ENCODE peak calls at places on chromosome 21, in seven cellular contexts. One of them, this sample, is unnamed.
A peak's percentile ranks its signal among the peaks of the same experiment; 100 is the strongest.

GRCh38 chr21:37087188-37087587 is 14.1 kb downstream of the TTC3 start:
- DNase-seq in tibial nerve: no peak
- DNase-seq in stimulated activated naive CD4-positive, alpha-beta T cell: no peak
- DNase-seq in foreskin fibroblast: peak; percentile 82
- DNase-seq in cardiac muscle cell: peak; percentile 76
- DNase-seq in NCI-H526 treated with DMSO at 0.1 percent for 48 hours: no peak
- DNase-seq in stimulated activated CD4-positive, alpha-beta T cell treated with anti-CD3 and anti-CD28 coated beads, Interleukin-15, amount 100 ng/mL, for 24 hours: no peak
- DNase-seq in this sample: peak; percentile 32

GRCh38 chr21:44478124-44478800 is 23.0 kb downstream of the LRRC3 start:
- DNase-seq in cardiac muscle cell: no peak
- DNase-seq in stimulated activated naive CD4-positive, alpha-beta T cell: no peak
- DNase-seq in NCI-H526 treated with DMSO at 0.1 percent for 48 hours: no peak
- DNase-seq in foreskin fibroblast: no peak
- DNase-seq in stimulated activated CD4-positive, alpha-beta T cell treated with anti-CD3 and anti-CD28 coated beads, Interleukin-15, amount 100 ng/mL, for 24 hours: no peak
- DNase-seq in tibial nerve: no peak
- DNase-seq in this sample: no peak

GRCh38 chr21:41918561-41919358 is 35.1 kb downstream of the C2CD2 start:
- DNase-seq in stimulated activated naive CD4-positive, alpha-beta T cell: no peak
- DNase-seq in stimulated activated CD4-positive, alpha-beta T cell treated with anti-CD3 and anti-CD28 coated beads, Interleukin-15, amount 100 ng/mL, for 24 hours: no peak
- DNase-seq in cardiac muscle cell: no peak
- DNase-seq in foreskin fibroblast: no peak
- DNase-seq in NCI-H526 treated with DMSO at 0.1 percent for 48 hours: no peak
- DNase-seq in tibial nerve: no peak
- DNase-seq in this sample: no peak

GRCh38 chr21:44335266-44336059 is 3.7 kb downstream of the CFAP410 start:
- DNase-seq in NCI-H526 treated with DMSO at 0.1 percent for 48 hours: no peak
- DNase-seq in tibial nerve: no peak
- DNase-seq in cardiac muscle cell: no peak
- DNase-seq in foreskin fibroblast: no peak
- DNase-seq in stimulated activated CD4-positive, alpha-beta T cell treated with anti-CD3 and anti-CD28 coated beads, Interleukin-15, amount 100 ng/mL, for 24 hours: no peak
- DNase-seq in stimulated activated naive CD4-positive, alpha-beta T cell: no peak
- DNase-seq in this sample: no peak

GRCh38 chr21:42525228-42525604 is 11.6 kb downstream of the SLC37A1 start:
- DNase-seq in cardiac muscle cell: no peak
- DNase-seq in NCI-H526 treated with DMSO at 0.1 percent for 48 hours: no peak
- DNase-seq in stimulated activated naive CD4-positive, alpha-beta T cell: no peak
- DNase-seq in stimulated activated CD4-positive, alpha-beta T cell treated with anti-CD3 and anti-CD28 coated beads, Interleukin-15, amount 100 ng/mL, for 24 hours: no peak
- DNase-seq in foreskin fibroblast: no peak
- DNase-seq in tibial nerve: no peak
- DNase-seq in this sample: peak; percentile 37

GRCh38 chr21:45256912-45257672 is 30.6 kb downstream of the POFUT2 start:
- DNase-seq in NCI-H526 treated with DMSO at 0.1 percent for 48 hours: no peak
- DNase-seq in cardiac muscle cell: peak; percentile 25
- DNase-seq in foreskin fibroblast: peak; percentile 25
- DNase-seq in stimulated activated naive CD4-positive, alpha-beta T cell: no peak
- DNase-seq in stimulated activated CD4-positive, alpha-beta T cell treated with anti-CD3 and anti-CD28 coated beads, Interleukin-15, amount 100 ng/mL, for 24 hours: no peak
- DNase-seq in tibial nerve: no peak
- DNase-seq in this sample: peak; percentile 52

GRCh38 chr21:28795251-28795650 is 197.4 kb downstream of the LTN1 start:
- DNase-seq in foreskin fibroblast: no peak
- DNase-seq in stimulated activated naive CD4-positive, alpha-beta T cell: no peak
- DNase-seq in NCI-H526 treated with DMSO at 0.1 percent for 48 hours: no peak
- DNase-seq in stimulated activated CD4-positive, alpha-beta T cell treated with anti-CD3 and anti-CD28 coated beads, Interleukin-15, amount 100 ng/mL, for 24 hours: no peak
- DNase-seq in tibial nerve: no peak
- DNase-seq in cardiac muscle cell: no peak
- DNase-seq in this sample: no peak

GRCh38 chr21:21163904-21164303 is 165.7 kb downstream of the NCAM2 start:
- DNase-seq in cardiac muscle cell: peak; percentile 85
- DNase-seq in stimulated activated naive CD4-positive, alpha-beta T cell: peak; percentile 21
- DNase-seq in NCI-H526 treated with DMSO at 0.1 percent for 48 hours: peak; percentile 16
- DNase-seq in stimulated activated CD4-positive, alpha-beta T cell treated with anti-CD3 and anti-CD28 coated beads, Interleukin-15, amount 100 ng/mL, for 24 hours: peak; percentile 45
- DNase-seq in foreskin fibroblast: peak; percentile 86
- DNase-seq in tibial nerve: peak; percentile 24
- DNase-seq in this sample: peak; percentile 81

GRCh38 chr21:36047139-36047538 is 13.2 kb downstream of the SETD4 start:
- DNase-seq in cardiac muscle cell: no peak
- DNase-seq in stimulated activated CD4-positive, alpha-beta T cell treated with anti-CD3 and anti-CD28 coated beads, Interleukin-15, amount 100 ng/mL, for 24 hours: no peak
- DNase-seq in foreskin fibroblast: no peak
- DNase-seq in tibial nerve: no peak
- DNase-seq in NCI-H526 treated with DMSO at 0.1 percent for 48 hours: no peak
- DNase-seq in stimulated activated naive CD4-positive, alpha-beta T cell: no peak
- DNase-seq in this sample: no peak

GRCh38 chr21:37450385-37451044 is 83.9 kb downstream of the DYRK1A start:
- DNase-seq in stimulated activated naive CD4-positive, alpha-beta T cell: no peak
- DNase-seq in cardiac muscle cell: peak; percentile 34
- DNase-seq in tibial nerve: no peak
- DNase-seq in NCI-H526 treated with DMSO at 0.1 percent for 48 hours: no peak
- DNase-seq in stimulated activated CD4-positive, alpha-beta T cell treated with anti-CD3 and anti-CD28 coated beads, Interleukin-15, amount 100 ng/mL, for 24 hours: no peak
- DNase-seq in foreskin fibroblast: peak; percentile 52
- DNase-seq in this sample: no peak

GRCh38 chr21:38511662-38512243 is 13.5 kb upstream of the ERG start:
- DNase-seq in tibial nerve: no peak
- DNase-seq in stimulated activated CD4-positive, alpha-beta T cell treated with anti-CD3 and anti-CD28 coated beads, Interleukin-15, amount 100 ng/mL, for 24 hours: no peak
- DNase-seq in cardiac muscle cell: no peak
- DNase-seq in foreskin fibroblast: no peak
- DNase-seq in stimulated activated naive CD4-positive, alpha-beta T cell: no peak
- DNase-seq in NCI-H526 treated with DMSO at 0.1 percent for 48 hours: no peak
- DNase-seq in this sample: no peak

GRCh38 chr21:33813832-33814231 is 101.8 kb downstream of the ATP5PO start:
- DNase-seq in NCI-H526 treated with DMSO at 0.1 percent for 48 hours: no peak
- DNase-seq in cardiac muscle cell: no peak
- DNase-seq in stimulated activated CD4-positive, alpha-beta T cell treated with anti-CD3 and anti-CD28 coated beads, Interleukin-15, amount 100 ng/mL, for 24 hours: no peak
- DNase-seq in tibial nerve: no peak
- DNase-seq in stimulated activated naive CD4-positive, alpha-beta T cell: no peak
- DNase-seq in foreskin fibroblast: no peak
- DNase-seq in this sample: no peak

GRCh38 chr21:27258756-27259429 is 292.0 kb upstream of the ADAMTS5 start:
- DNase-seq in foreskin fibroblast: no peak
- DNase-seq in cardiac muscle cell: no peak
- DNase-seq in NCI-H526 treated with DMSO at 0.1 percent for 48 hours: no peak
- DNase-seq in stimulated activated naive CD4-positive, alpha-beta T cell: no peak
- DNase-seq in tibial nerve: no peak
- DNase-seq in stimulated activated CD4-positive, alpha-beta T cell treated with anti-CD3 and anti-CD28 coated beads, Interleukin-15, amount 100 ng/mL, for 24 hours: no peak
- DNase-seq in this sample: no peak

GRCh38 chr21:28833181-28833580 is 159.5 kb downstream of the LTN1 start:
- DNase-seq in foreskin fibroblast: no peak
- DNase-seq in stimulated activated CD4-positive, alpha-beta T cell treated with anti-CD3 and anti-CD28 coated beads, Interleukin-15, amount 100 ng/mL, for 24 hours: no peak
- DNase-seq in stimulated activated naive CD4-positive, alpha-beta T cell: no peak
- DNase-seq in tibial nerve: no peak
- DNase-seq in NCI-H526 treated with DMSO at 0.1 percent for 48 hours: no peak
- DNase-seq in cardiac muscle cell: no peak
- DNase-seq in this sample: no peak

GRCh38 chr21:38041493-38041892 is 125.2 kb upstream of the KCNJ6 start:
- DNase-seq in stimulated activated CD4-positive, alpha-beta T cell treated with anti-CD3 and anti-CD28 coated beads, Interleukin-15, amount 100 ng/mL, for 24 hours: no peak
- DNase-seq in tibial nerve: no peak
- DNase-seq in stimulated activated naive CD4-positive, alpha-beta T cell: no peak
- DNase-seq in NCI-H526 treated with DMSO at 0.1 percent for 48 hours: no peak
- DNase-seq in cardiac muscle cell: no peak
- DNase-seq in foreskin fibroblast: no peak
- DNase-seq in this sample: no peak

GRCh38 chr21:34983680-34984086 is 65.4 kb downstream of the RUNX1 start:
- DNase-seq in stimulated activated CD4-positive, alpha-beta T cell treated with anti-CD3 and anti-CD28 coated beads, Interleukin-15, amount 100 ng/mL, for 24 hours: peak; percentile 81
- DNase-seq in cardiac muscle cell: no peak
- DNase-seq in tibial nerve: no peak
- DNase-seq in foreskin fibroblast: peak; percentile 90
- DNase-seq in NCI-H526 treated with DMSO at 0.1 percent for 48 hours: no peak
- DNase-seq in stimulated activated naive CD4-positive, alpha-beta T cell: peak; percentile 14
- DNase-seq in this sample: peak; percentile 16

GRCh38 chr21:42225571-42226155 is 6.7 kb downstream of the ABCG1 start:
- DNase-seq in cardiac muscle cell: no peak
- DNase-seq in foreskin fibroblast: no peak
- DNase-seq in stimulated activated naive CD4-positive, alpha-beta T cell: no peak
- DNase-seq in NCI-H526 treated with DMSO at 0.1 percent for 48 hours: no peak
- DNase-seq in tibial nerve: no peak
- DNase-seq in stimulated activated CD4-positive, alpha-beta T cell treated with anti-CD3 and anti-CD28 coated beads, Interleukin-15, amount 100 ng/mL, for 24 hours: no peak
- DNase-seq in this sample: no peak

GRCh38 chr21:42567181-42567560 is 53.5 kb downstream of the SLC37A1 start:
- DNase-seq in stimulated activated naive CD4-positive, alpha-beta T cell: no peak
- DNase-seq in NCI-H526 treated with DMSO at 0.1 percent for 48 hours: no peak
- DNase-seq in foreskin fibroblast: no peak
- DNase-seq in cardiac muscle cell: no peak
- DNase-seq in stimulated activated CD4-positive, alpha-beta T cell treated with anti-CD3 and anti-CD28 coated beads, Interleukin-15, amount 100 ng/mL, for 24 hours: no peak
- DNase-seq in tibial nerve: no peak
- DNase-seq in this sample: no peak

GRCh38 chr21:21114456-21114855 is 116.2 kb downstream of the NCAM2 start:
- DNase-seq in cardiac muscle cell: no peak
- DNase-seq in stimulated activated naive CD4-positive, alpha-beta T cell: no peak
- DNase-seq in tibial nerve: no peak
- DNase-seq in stimulated activated CD4-positive, alpha-beta T cell treated with anti-CD3 and anti-CD28 coated beads, Interleukin-15, amount 100 ng/mL, for 24 hours: no peak
- DNase-seq in foreskin fibroblast: no peak
- DNase-seq in NCI-H526 treated with DMSO at 0.1 percent for 48 hours: no peak
- DNase-seq in this sample: no peak

GRCh38 chr21:42862774-42863503 is 16.4 kb downstream of the WDR4 start:
- DNase-seq in foreskin fibroblast: no peak
- DNase-seq in stimulated activated naive CD4-positive, alpha-beta T cell: no peak
- DNase-seq in stimulated activated CD4-positive, alpha-beta T cell treated with anti-CD3 and anti-CD28 coated beads, Interleukin-15, amount 100 ng/mL, for 24 hours: no peak
- DNase-seq in NCI-H526 treated with DMSO at 0.1 percent for 48 hours: no peak
- DNase-seq in cardiac muscle cell: no peak
- DNase-seq in tibial nerve: no peak
- DNase-seq in this sample: no peak

GRCh38 chr21:42398414-42399030 is 2.7 kb upstream of the TMPRSS3 start:
- DNase-seq in foreskin fibroblast: no peak
- DNase-seq in stimulated activated naive CD4-positive, alpha-beta T cell: no peak
- DNase-seq in tibial nerve: no peak
- DNase-seq in stimulated activated CD4-positive, alpha-beta T cell treated with anti-CD3 and anti-CD28 coated beads, Interleukin-15, amount 100 ng/mL, for 24 hours: no peak
- DNase-seq in cardiac muscle cell: no peak
- DNase-seq in NCI-H526 treated with DMSO at 0.1 percent for 48 hours: peak; percentile 84
- DNase-seq in this sample: peak; percentile 52

GRCh38 chr21:42276526-42277154 is 38.6 kb downstream of the TFF3 start:
- DNase-seq in tibial nerve: no peak
- DNase-seq in cardiac muscle cell: no peak
- DNase-seq in stimulated activated CD4-positive, alpha-beta T cell treated with anti-CD3 and anti-CD28 coated beads, Interleukin-15, amount 100 ng/mL, for 24 hours: no peak
- DNase-seq in NCI-H526 treated with DMSO at 0.1 percent for 48 hours: no peak
- DNase-seq in stimulated activated naive CD4-positive, alpha-beta T cell: no peak
- DNase-seq in foreskin fibroblast: no peak
- DNase-seq in this sample: no peak

GRCh38 chr21:26194811-26195251 is 24.3 kb upstream of the APP start:
- DNase-seq in stimulated activated naive CD4-positive, alpha-beta T cell: no peak
- DNase-seq in tibial nerve: no peak
- DNase-seq in foreskin fibroblast: peak; percentile 77
- DNase-seq in stimulated activated CD4-positive, alpha-beta T cell treated with anti-CD3 and anti-CD28 coated beads, Interleukin-15, amount 100 ng/mL, for 24 hours: no peak
- DNase-seq in NCI-H526 treated with DMSO at 0.1 percent for 48 hours: no peak
- DNase-seq in cardiac muscle cell: no peak
- DNase-seq in this sample: peak; percentile 45

GRCh38 chr21:31577280-31577679 is 82.2 kb upstream of the SOD1 start:
- DNase-seq in stimulated activated CD4-positive, alpha-beta T cell treated with anti-CD3 and anti-CD28 coated beads, Interleukin-15, amount 100 ng/mL, for 24 hours: no peak
- DNase-seq in foreskin fibroblast: no peak
- DNase-seq in cardiac muscle cell: peak; percentile 47
- DNase-seq in tibial nerve: no peak
- DNase-seq in stimulated activated naive CD4-positive, alpha-beta T cell: no peak
- DNase-seq in NCI-H526 treated with DMSO at 0.1 percent for 48 hours: no peak
- DNase-seq in this sample: no peak

This sample was measured in left kidney.